ENCODE peak calls at places on chromosomes 3 and 15, in seven cellular contexts. One of them, this sample, is unnamed.

GRCh38 chr3:43948013-43948412 is 257.3 kb downstream of the ABHD5 start:
- DNase-seq in Caki2: no peak
- DNase-seq in Right ventricle myocardium superior: no peak
- DNase-seq in RKO: no peak
- DNase-seq in activated T-cell treated with anti-CD3 and anti-CD28 coated beads, Interleukin-2, amount 50 U/mL, for 72 hours: no peak
- DNase-seq in EH: no peak
- DNase-seq in Right ventricle myocardium inferior: no peak
- DNase-seq in this sample: no peak

GRCh38 chr3:123832712-123833397 is 51.3 kb downstream of the MYLK start:
- DNase-seq in Caki2: no peak
- DNase-seq in Right ventricle myocardium superior: no peak
- DNase-seq in RKO: no peak
- DNase-seq in activated T-cell treated with anti-CD3 and anti-CD28 coated beads, Interleukin-2, amount 50 U/mL, for 72 hours: no peak
- DNase-seq in EH: no peak
- DNase-seq in Right ventricle myocardium inferior: no peak
- DNase-seq in this sample: no peak

GRCh38 chr15:45790325-45790943 is 155.6 kb downstream of the SQOR start:
- DNase-seq in Caki2: no peak
- DNase-seq in Right ventricle myocardium superior: no peak
- DNase-seq in RKO: peak
- DNase-seq in activated T-cell treated with anti-CD3 and anti-CD28 coated beads, Interleukin-2, amount 50 U/mL, for 72 hours: peak
- DNase-seq in EH: peak
- DNase-seq in Right ventricle myocardium inferior: no peak
- DNase-seq in this sample: no peak

GRCh38 chr3:145519598-145520078 is 641.3 kb downstream of the PLOD2 start:
- DNase-seq in Caki2: no peak
- DNase-seq in Right ventricle myocardium superior: no peak
- DNase-seq in RKO: no peak
- DNase-seq in activated T-cell treated with anti-CD3 and anti-CD28 coated beads, Interleukin-2, amount 50 U/mL, for 72 hours: no peak
- DNase-seq in EH: no peak
- DNase-seq in Right ventricle myocardium inferior: no peak
- DNase-seq in this sample: no peak

GRCh38 chr3:79148786-79149185 is 619.0 kb downstream of the ROBO1 start:
- DNase-seq in Caki2: no peak
- DNase-seq in Right ventricle myocardium superior: no peak
- DNase-seq in RKO: no peak
- DNase-seq in activated T-cell treated with anti-CD3 and anti-CD28 coated beads, Interleukin-2, amount 50 U/mL, for 72 hours: no peak
- DNase-seq in EH: no peak
- DNase-seq in Right ventricle myocardium inferior: no peak
- DNase-seq in this sample: no peak

GRCh38 chr3:49812916-49813496 is 747 bp downstream of the UBA7 start:
- DNase-seq in Caki2: no peak
- DNase-seq in Right ventricle myocardium superior: no peak
- DNase-seq in RKO: no peak
- DNase-seq in activated T-cell treated with anti-CD3 and anti-CD28 coated beads, Interleukin-2, amount 50 U/mL, for 72 hours: no peak
- DNase-seq in EH: peak
- DNase-seq in Right ventricle myocardium inferior: no peak
- DNase-seq in this sample: no peak

GRCh38 chr3:134239538-134239937 is 11.1 kb downstream of the RYK start:
- DNase-seq in Caki2: no peak
- DNase-seq in Right ventricle myocardium superior: no peak
- DNase-seq in RKO: peak
- DNase-seq in activated T-cell treated with anti-CD3 and anti-CD28 coated beads, Interleukin-2, amount 50 U/mL, for 72 hours: no peak
- DNase-seq in EH: peak
- DNase-seq in Right ventricle myocardium inferior: no peak
- DNase-seq in this sample: no peak

GRCh38 chr3:101687142-101687931 is 819 bp upstream of the RPL24 start:
- DNase-seq in Caki2: peak
- DNase-seq in Right ventricle myocardium superior: no peak
- DNase-seq in RKO: no peak
- DNase-seq in activated T-cell treated with anti-CD3 and anti-CD28 coated beads, Interleukin-2, amount 50 U/mL, for 72 hours: no peak
- DNase-seq in EH: peak
- DNase-seq in Right ventricle myocardium inferior: no peak
- DNase-seq in this sample: no peak

GRCh38 chr3:27114684-27115083 is 254.5 kb downstream of the NEK10 start:
- DNase-seq in Caki2: no peak
- DNase-seq in Right ventricle myocardium superior: no peak
- DNase-seq in RKO: peak
- DNase-seq in activated T-cell treated with anti-CD3 and anti-CD28 coated beads, Interleukin-2, amount 50 U/mL, for 72 hours: no peak
- DNase-seq in EH: no peak
- DNase-seq in Right ventricle myocardium inferior: no peak
- DNase-seq in this sample: no peak

GRCh38 chr3:94137377-94137776 is 74.5 kb downstream of the NSUN3 start:
- DNase-seq in Caki2: no peak
- DNase-seq in Right ventricle myocardium superior: no peak
- DNase-seq in RKO: no peak
- DNase-seq in activated T-cell treated with anti-CD3 and anti-CD28 coated beads, Interleukin-2, amount 50 U/mL, for 72 hours: no peak
- DNase-seq in EH: no peak
- DNase-seq in Right ventricle myocardium inferior: no peak
- DNase-seq in this sample: no peak

GRCh38 chr3:146131616-146132410 is 29.2 kb downstream of the PLOD2 start:
- DNase-seq in Caki2: peak
- DNase-seq in Right ventricle myocardium superior: no peak
- DNase-seq in RKO: no peak
- DNase-seq in activated T-cell treated with anti-CD3 and anti-CD28 coated beads, Interleukin-2, amount 50 U/mL, for 72 hours: no peak
- DNase-seq in EH: peak
- DNase-seq in Right ventricle myocardium inferior: no peak
- DNase-seq in this sample: no peak

GRCh38 chr15:92882697-92883642 is 17.2 kb upstream of the CHD2 start:
- DNase-seq in Caki2: no peak
- DNase-seq in Right ventricle myocardium superior: peak
- DNase-seq in RKO: no peak
- DNase-seq in activated T-cell treated with anti-CD3 and anti-CD28 coated beads, Interleukin-2, amount 50 U/mL, for 72 hours: peak
- DNase-seq in EH: no peak
- DNase-seq in Right ventricle myocardium inferior: peak
- DNase-seq in this sample: no peak

GRCh38 chr15:101437209-101437608 is 52.3 kb downstream of the PCSK6 start:
- DNase-seq in Caki2: no peak
- DNase-seq in Right ventricle myocardium superior: no peak
- DNase-seq in RKO: no peak
- DNase-seq in activated T-cell treated with anti-CD3 and anti-CD28 coated beads, Interleukin-2, amount 50 U/mL, for 72 hours: no peak
- DNase-seq in EH: no peak
- DNase-seq in Right ventricle myocardium inferior: no peak
- DNase-seq in this sample: no peak

GRCh38 chr3:99872633-99873254 is 55.1 kb downstream of the CMSS1 start:
- DNase-seq in Caki2: no peak
- DNase-seq in Right ventricle myocardium superior: no peak
- DNase-seq in RKO: no peak
- DNase-seq in activated T-cell treated with anti-CD3 and anti-CD28 coated beads, Interleukin-2, amount 50 U/mL, for 72 hours: peak
- DNase-seq in EH: peak
- DNase-seq in Right ventricle myocardium inferior: no peak
- DNase-seq in this sample: no peak

GRCh38 chr3:190005343-190006113 is 115.2 kb downstream of the P3H2 start:
- DNase-seq in Caki2: peak
- DNase-seq in Right ventricle myocardium superior: no peak
- DNase-seq in RKO: no peak
- DNase-seq in activated T-cell treated with anti-CD3 and anti-CD28 coated beads, Interleukin-2, amount 50 U/mL, for 72 hours: no peak
- DNase-seq in EH: no peak
- DNase-seq in Right ventricle myocardium inferior: no peak
- DNase-seq in this sample: no peak

GRCh38 chr3:129207347-129207947 is 23.8 kb upstream of the CNBP start:
- DNase-seq in Caki2: no peak
- DNase-seq in Right ventricle myocardium superior: no peak
- DNase-seq in RKO: no peak
- DNase-seq in activated T-cell treated with anti-CD3 and anti-CD28 coated beads, Interleukin-2, amount 50 U/mL, for 72 hours: no peak
- DNase-seq in EH: no peak
- DNase-seq in Right ventricle myocardium inferior: no peak
- DNase-seq in this sample: no peak

GRCh38 chr15:82571722-82572222 is 31.5 kb upstream of the RPS17 start:
- DNase-seq in Caki2: peak
- DNase-seq in Right ventricle myocardium superior: peak
- DNase-seq in RKO: no peak
- DNase-seq in activated T-cell treated with anti-CD3 and anti-CD28 coated beads, Interleukin-2, amount 50 U/mL, for 72 hours: no peak
- DNase-seq in EH: peak
- DNase-seq in Right ventricle myocardium inferior: peak
- DNase-seq in this sample: no peak

GRCh38 chr15:69834756-69835155 is 263.0 kb downstream of the TLE3 start:
- DNase-seq in Caki2: no peak
- DNase-seq in Right ventricle myocardium superior: no peak
- DNase-seq in RKO: no peak
- DNase-seq in activated T-cell treated with anti-CD3 and anti-CD28 coated beads, Interleukin-2, amount 50 U/mL, for 72 hours: no peak
- DNase-seq in EH: peak
- DNase-seq in Right ventricle myocardium inferior: no peak
- DNase-seq in this sample: no peak

GRCh38 chr3:60444898-60445297 is 806.4 kb downstream of the FHIT start:
- DNase-seq in Caki2: no peak
- DNase-seq in Right ventricle myocardium superior: no peak
- DNase-seq in RKO: no peak
- DNase-seq in activated T-cell treated with anti-CD3 and anti-CD28 coated beads, Interleukin-2, amount 50 U/mL, for 72 hours: no peak
- DNase-seq in EH: no peak
- DNase-seq in Right ventricle myocardium inferior: no peak
- DNase-seq in this sample: no peak

GRCh38 chr15:94631608-94632007 is 400.2 kb downstream of the MCTP2 start:
- DNase-seq in Caki2: no peak
- DNase-seq in Right ventricle myocardium superior: no peak
- DNase-seq in RKO: no peak
- DNase-seq in activated T-cell treated with anti-CD3 and anti-CD28 coated beads, Interleukin-2, amount 50 U/mL, for 72 hours: no peak
- DNase-seq in EH: no peak
- DNase-seq in Right ventricle myocardium inferior: no peak
- DNase-seq in this sample: no peak

GRCh38 chr15:90101130-90101968 is 919 bp downstream of the IDH2 start:
- DNase-seq in Caki2: no peak
- DNase-seq in Right ventricle myocardium superior: peak
- DNase-seq in RKO: no peak
- DNase-seq in activated T-cell treated with anti-CD3 and anti-CD28 coated beads, Interleukin-2, amount 50 U/mL, for 72 hours: peak
- DNase-seq in EH: peak
- DNase-seq in Right ventricle myocardium inferior: peak
- DNase-seq in this sample: peak

GRCh38 chr3:127089487-127090145 is 103.3 kb upstream of the PRR23E start:
- DNase-seq in Caki2: no peak
- DNase-seq in Right ventricle myocardium superior: peak
- DNase-seq in RKO: no peak
- DNase-seq in activated T-cell treated with anti-CD3 and anti-CD28 coated beads, Interleukin-2, amount 50 U/mL, for 72 hours: no peak
- DNase-seq in EH: no peak
- DNase-seq in Right ventricle myocardium inferior: no peak
- DNase-seq in this sample: no peak

This sample was measured in GDM1.